ENCODE peak calls at places on chromosomes 16 and 17, in nine cellular contexts. D is activated CD4-positive, alpha-beta T cell treated with anti-CD3 and anti-CD28 coated beads for 4 hours; N is M059J; U is activated effector memory CD4-positive, alpha-beta T cell treated with anti-CD3 and anti-CD28 coated beads, Interleukin-2, amount 50 U/mL, for 16 hours; F is stimulated activated CD4-positive, alpha-beta T cell treated with anti-CD3 and anti-CD28 coated beads, Interleukin-12 subunit alpha, Interleukin-12 subunit beta, amount 100 ng/mL, for 4 hours; S is activated gamma-delta T cell treated with Interleukin-2 at 50 U/mL for 16 hours; A is anterior cingulate cortex; B is RCC 7860; C is adrenal gland. I is an unnamed sample.

GRCh38 chr16:3459401-3460090 is 16.1 kb downstream of the NAA60 start:
- DNase-seq in D (no peak), N (peak), U (peak), F (no peak), S (no peak), A (no peak), B (no peak), C (peak), I (no peak)

GRCh38 chr17:70104688-70105087 is 29.7 kb downstream of the KCNJ16 start:
- DNase-seq in D (no peak), N (no peak), U (no peak), F (no peak), S (no peak), A (no peak), B (no peak), C (no peak), I (no peak)

GRCh38 chr17:66975614-66976378 is 11.3 kb downstream of the CACNG4 start:
- DNase-seq in D (no peak), N (peak), U (no peak), F (no peak), S (no peak), A (no peak), B (no peak), C (no peak), I (no peak)

GRCh38 chr17:69246726-69247375 is 18.2 kb upstream of the ABCA10 start:
- DNase-seq in D (no peak), N (peak), U (no peak), F (no peak), S (no peak), A (no peak), B (peak), C (no peak), I (no peak)

GRCh38 chr17:10062757-10063385 is 135.5 kb downstream of the GAS7 start:
- DNase-seq in D (no peak), N (no peak), U (no peak), F (no peak), S (no peak), A (no peak), B (no peak), C (no peak), I (no peak)

GRCh38 chr16:76910931-76911330 is 280.1 kb upstream of the MON1B start:
- DNase-seq in D (no peak), N (peak), U (no peak), F (no peak), S (no peak), A (no peak), B (peak), C (no peak), I (no peak)

GRCh38 chr17:51000835-51001638 is 119.6 kb downstream of the SPAG9 start:
- DNase-seq in D (peak), N (peak), U (no peak), F (no peak), S (peak), A (no peak), B (peak), C (no peak), I (no peak)

GRCh38 chr16:85010931-85011845 is at the start of gene ZDHHC7:
- DNase-seq in D (peak), N (peak), U (peak), F (peak), S (peak), A (no peak), B (peak), C (peak), I (peak)

GRCh38 chr16:27721548-27722265 is 171.8 kb downstream of the KATNIP start:
- DNase-seq in D (no peak), N (no peak), U (no peak), F (no peak), S (no peak), A (no peak), B (no peak), C (peak), I (no peak)